ENCODE peak calls at places on chromosomes 12 and 14, in nine cellular contexts. N, G, T, L, Q, U, V, H and B are unnamed samples.

GRCh38 chr14:46259536-46259935 is 392.0 kb downstream of the RPL10L start:
- DNase-seq in N (no peak), G (no peak), T (no peak), L (peak), Q (no peak), U (no peak), V (no peak), H (no peak), B (peak)

GRCh38 chr12:12685305-12685704 is 10.7 kb downstream of the GPR19 start:
- DNase-seq in N (no peak), G (no peak), T (no peak), L (no peak), Q (no peak), U (no peak), V (peak), H (no peak), B (peak)

GRCh38 chr14:57897148-57897547 is 31.3 kb upstream of the SLC35F4 start:
- DNase-seq in N (no peak), G (no peak), T (no peak), L (no peak), Q (no peak), U (no peak), V (no peak), H (no peak), B (no peak)

GRCh38 chr12:55955800-55956508 is 9.9 kb downstream of the PMEL start:
- DNase-seq in N (no peak), G (no peak), T (peak), L (no peak), Q (peak), U (peak), V (no peak), H (peak), B (no peak)

GRCh38 chr12:79648872-79649271 is 41.9 kb downstream of the PAWR start:
- DNase-seq in N (no peak), G (no peak), T (no peak), L (no peak), Q (no peak), U (no peak), V (no peak), H (peak), B (no peak)

GRCh38 chr12:57208946-57209282 is 7.7 kb upstream of the NXPH4 start:
- DNase-seq in N (no peak), G (no peak), T (no peak), L (no peak), Q (no peak), U (no peak), V (peak), H (no peak), B (no peak)

GRCh38 chr14:47154276-47154797 is 502.8 kb upstream of the RPL10L start:
- DNase-seq in N (no peak), G (no peak), T (no peak), L (no peak), Q (no peak), U (no peak), V (no peak), H (no peak), B (no peak)

GRCh38 chr12:131114942-131115584 is 161.4 kb downstream of the ADGRD1 start:
- DNase-seq in N (no peak), G (no peak), T (no peak), L (no peak), Q (no peak), U (peak), V (peak), H (no peak), B (no peak)

GRCh38 chr12:128698573-128698972 is 125.2 kb downstream of the SLC15A4 start:
- DNase-seq in N (no peak), G (no peak), T (no peak), L (no peak), Q (no peak), U (no peak), V (no peak), H (no peak), B (no peak)

GRCh38 chr14:105501504-105502291 is 10.7 kb downstream of the TEDC1 start:
- DNase-seq in N (peak), G (no peak), T (no peak), L (no peak), Q (no peak), U (peak), V (peak), H (no peak), B (no peak)

GRCh38 chr14:74478996-74479635 is 14.0 kb downstream of the NPC2 start:
- DNase-seq in N (peak), G (no peak), T (peak), L (peak), Q (peak), U (no peak), V (no peak), H (peak), B (no peak)

GRCh38 chr14:57182760-57183503 is 85.8 kb downstream of the EXOC5 start:
- DNase-seq in N (no peak), G (no peak), T (peak), L (peak), Q (peak), U (no peak), V (no peak), H (no peak), B (peak)

GRCh38 chr14:90628825-90629224 is 187.4 kb downstream of the TTC7B start:
- DNase-seq in N (no peak), G (no peak), T (no peak), L (no peak), Q (no peak), U (no peak), V (peak), H (no peak), B (no peak)

GRCh38 chr12:57473392-57473791 is 6.3 kb downstream of the ARHGAP9 start:
- DNase-seq in N (no peak), G (no peak), T (no peak), L (no peak), Q (no peak), U (no peak), V (no peak), H (no peak), B (no peak)

GRCh38 chr12:19150273-19150895 is 20.9 kb downstream of the PLEKHA5 start:
- DNase-seq in N (no peak), G (no peak), T (no peak), L (no peak), Q (no peak), U (no peak), V (no peak), H (peak), B (no peak)

GRCh38 chr14:77067632-77068514 is 30.2 kb upstream of the CIPC start:
- DNase-seq in N (peak), G (no peak), T (peak), L (peak), Q (peak), U (no peak), V (peak), H (peak), B (peak)

DNA sequence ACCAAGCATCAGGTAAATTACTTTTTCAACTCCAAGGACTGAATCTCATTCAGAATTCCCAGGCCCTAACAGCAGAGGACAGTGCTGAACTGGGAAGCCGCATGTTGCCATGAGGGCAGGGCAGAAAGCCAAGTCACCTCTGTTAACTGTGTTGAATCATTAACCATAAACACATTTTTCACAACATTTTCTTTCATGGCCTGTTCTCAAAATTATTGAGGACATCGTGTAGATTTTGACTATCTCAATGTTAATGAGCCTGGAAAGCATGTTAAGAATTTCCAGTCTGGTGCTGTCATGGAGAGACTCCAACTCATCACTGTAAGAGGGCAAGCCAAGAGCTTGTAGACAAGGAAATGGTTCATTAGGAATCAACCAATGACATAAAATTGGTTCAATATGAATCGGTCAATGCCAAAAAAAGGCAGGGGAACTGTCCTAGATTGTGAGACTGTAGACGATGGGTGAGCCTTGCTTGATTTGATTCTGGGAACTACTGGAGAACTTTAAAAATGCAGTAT is 33.7 kb downstream of the CPM start:
- DNase-seq in N (no peak), G (no peak), T (no peak), L (no peak), Q (peak), U (no peak), V (no peak), H (peak), B (no peak)
- TF ChIP-seq CTCF in N (no peak), G (no peak), T (no peak), L (no peak), Q (peak), U (peak), V (peak), H (peak), B (no peak)

GRCh38 chr12:65074932-65075331 is 46.2 kb downstream of the WIF1 start:
- DNase-seq in N (no peak), G (no peak), T (no peak), L (no peak), Q (no peak), U (no peak), V (no peak), H (no peak), B (no peak)
- TF ChIP-seq CTCF in N (no peak), G (no peak), T (no peak), L (no peak), Q (no peak), U (peak), V (no peak), H (no peak), B (no peak)

GRCh38 chr12:4107436-4107878 is 166.1 kb upstream of the CCND2 start:
- DNase-seq in N (no peak), G (no peak), T (peak), L (no peak), Q (peak), U (no peak), V (no peak), H (peak), B (peak)
- TF ChIP-seq CTCF in N (no peak), G (peak), T (peak), L (peak), Q (peak), U (peak), V (peak), H (peak), B (peak)

GRCh38 chr12:169528-170360 is 44.2 kb downstream of the SLC6A12 start:
- DNase-seq in N (no peak), G (no peak), T (peak), L (peak), Q (no peak), U (no peak), V (no peak), H (no peak), B (no peak)
- TF ChIP-seq CTCF in N (no peak), G (no peak), T (peak), L (peak), Q (peak), U (no peak), V (no peak), H (peak), B (no peak)

GRCh38 chr12:3300833-3301401 is 190.1 kb upstream of the PRMT8 start:
- DNase-seq in N (no peak), G (no peak), T (no peak), L (no peak), Q (no peak), U (no peak), V (no peak), H (no peak), B (no peak)
- TF ChIP-seq CTCF in N (no peak), G (no peak), T (peak), L (no peak), Q (no peak), U (no peak), V (no peak), H (no peak), B (no peak)

GRCh38 chr12:132955094-132955932 is 793 bp downstream of the ZNF605 start:
- DNase-seq in N (no peak), G (no peak), T (peak), L (peak), Q (peak), U (no peak), V (no peak), H (peak), B (peak)
- TF ChIP-seq CTCF in N (no peak), G (no peak), T (no peak), L (no peak), Q (no peak), U (no peak), V (no peak), H (no peak), B (no peak)

DNA sequence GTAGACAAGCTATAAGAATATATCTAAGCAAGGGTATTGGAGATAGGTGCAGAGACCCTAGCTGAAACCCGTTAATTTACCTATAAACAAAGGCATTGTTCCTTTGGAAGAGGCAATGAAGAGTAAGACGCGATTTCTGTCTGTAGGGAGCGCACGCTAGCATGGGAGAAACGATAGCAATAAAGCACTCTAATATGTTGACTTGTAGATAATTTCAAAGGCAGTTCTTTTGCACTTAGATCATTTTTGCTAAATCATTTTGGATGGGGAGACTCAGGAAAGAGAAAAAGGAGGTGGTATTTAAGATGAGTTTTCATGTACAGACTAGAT is 648 bp downstream of the CCDC77 start:
- DNase-seq in N (no peak), G (no peak), T (peak), L (peak), Q (peak), U (no peak), V (no peak), H (peak), B (no peak)
- TF ChIP-seq CTCF in N (no peak), G (no peak), T (no peak), L (peak), Q (peak), U (peak), V (no peak), H (peak), B (no peak)

GRCh38 chr14:103718572-103718971 is 3.0 kb downstream of the ZFYVE21 start:
- DNase-seq in N (no peak), G (no peak), T (no peak), L (peak), Q (peak), U (no peak), V (peak), H (peak), B (no peak)

GRCh38 chr14:103716899-103717411 is 1.3 kb downstream of the ZFYVE21 start:
- DNase-seq in N (no peak), G (no peak), T (no peak), L (no peak), Q (no peak), U (no peak), V (no peak), H (no peak), B (no peak)

GRCh38 chr14:103714063-103714724 is 1.1 kb downstream of the XRCC3 start:
- DNase-seq in N (no peak), G (no peak), T (no peak), L (no peak), Q (no peak), U (no peak), V (no peak), H (no peak), B (no peak)

GRCh38 chr14:103715052-103716000 is at the start of the genes XRCC3 and ZFYVE21:
- DNase-seq in N (peak), G (peak), T (peak), L (peak), Q (peak), U (peak), V (peak), H (peak), B (peak)

GRCh38 chr14:103716091-103716801 is 636 bp downstream of the ZFYVE21 start:
- DNase-seq in N (no peak), G (no peak), T (peak), L (no peak), Q (no peak), U (no peak), V (no peak), H (no peak), B (no peak)
- TF ChIP-seq CTCF in N (no peak), G (no peak), T (no peak), L (no peak), Q (no peak), U (no peak), V (no peak), H (no peak), B (no peak)

GRCh38 chr14:67370830-67371229 is 10.7 kb downstream of the EIF2S1 start:
- DNase-seq in N (no peak), G (no peak), T (no peak), L (no peak), Q (peak), U (no peak), V (no peak), H (peak), B (no peak)

GRCh38 chr14:67377916-67378315 is 17.8 kb downstream of the EIF2S1 start:
- DNase-seq in N (no peak), G (no peak), T (no peak), L (no peak), Q (no peak), U (no peak), V (no peak), H (no peak), B (no peak)

GRCh38 chr14:67371247-67372148 is 11.4 kb downstream of the EIF2S1 start:
- DNase-seq in N (no peak), G (no peak), T (no peak), L (no peak), Q (no peak), U (no peak), V (no peak), H (no peak), B (no peak)

GRCh38 chr14:67372833-67373232 is 12.7 kb downstream of the EIF2S1 start:
- DNase-seq in N (no peak), G (no peak), T (no peak), L (no peak), Q (no peak), U (no peak), V (no peak), H (no peak), B (no peak)

GRCh38 chr14:67373347-67373746 is 13.2 kb downstream of the EIF2S1 start:
- DNase-seq in N (no peak), G (no peak), T (no peak), L (no peak), Q (no peak), U (no peak), V (no peak), H (no peak), B (no peak)
- TF ChIP-seq CTCF in N (no peak), G (no peak), T (no peak), L (no peak), Q (no peak), U (no peak), V (no peak), H (no peak), B (no peak)